ENCODE peak calls at places on chromosomes 5 and 9, in six cellular contexts. One of them, this sample, is unnamed.
A peak's percentile ranks its signal among the peaks of the same experiment; 100 is the strongest.

GRCh38 chr9:111456536-111456935 is 27.6 kb downstream of the ECPAS start:
- ATAC-seq in mucosa of descending colon: peak; percentile 62
- ATAC-seq in activated naive CD8-positive, alpha-beta T cell treated with anti-CD3 and anti-CD28 coated beads, Interleukin-2, amount 50 U/mL, for 24 hours: no peak
- ATAC-seq in activated naive CD4-positive, alpha-beta T cell treated with anti-CD3 and anti-CD28 coated beads, Interleukin-2, amount 50 U/mL, for 72 hours: no peak
- ATAC-seq in HepG2: no peak
- ATAC-seq in K562: peak; percentile 60
- ATAC-seq in this sample: no peak

GRCh38 chr5:58735637-58736036 is 152.8 kb downstream of the RAB3C start:
- ATAC-seq in activated naive CD8-positive, alpha-beta T cell treated with anti-CD3 and anti-CD28 coated beads, Interleukin-2, amount 50 U/mL, for 24 hours: no peak
- ATAC-seq in K562: no peak
- ATAC-seq in HepG2: peak; percentile 70
- ATAC-seq in mucosa of descending colon: no peak
- ATAC-seq in activated naive CD4-positive, alpha-beta T cell treated with anti-CD3 and anti-CD28 coated beads, Interleukin-2, amount 50 U/mL, for 72 hours: no peak
- ATAC-seq in this sample: peak; percentile 8

GRCh38 chr9:79430599-79430998 is 141.2 kb upstream of the TLE4 start:
- ATAC-seq in HepG2: no peak
- ATAC-seq in activated naive CD4-positive, alpha-beta T cell treated with anti-CD3 and anti-CD28 coated beads, Interleukin-2, amount 50 U/mL, for 72 hours: no peak
- ATAC-seq in activated naive CD8-positive, alpha-beta T cell treated with anti-CD3 and anti-CD28 coated beads, Interleukin-2, amount 50 U/mL, for 24 hours: no peak
- ATAC-seq in mucosa of descending colon: no peak
- ATAC-seq in K562: no peak
- ATAC-seq in this sample: no peak

GRCh38 chr5:39274388-39275085 is 55.2 kb upstream of the FYB1 start:
- ATAC-seq in HepG2: no peak
- ATAC-seq in activated naive CD8-positive, alpha-beta T cell treated with anti-CD3 and anti-CD28 coated beads, Interleukin-2, amount 50 U/mL, for 24 hours: peak; percentile 48
- ATAC-seq in mucosa of descending colon: peak; percentile 77
- ATAC-seq in activated naive CD4-positive, alpha-beta T cell treated with anti-CD3 and anti-CD28 coated beads, Interleukin-2, amount 50 U/mL, for 72 hours: peak; percentile 68
- ATAC-seq in K562: no peak
- ATAC-seq in this sample: peak; percentile 63

GRCh38 chr9:108184009-108184408 is 671.8 kb downstream of the ACTL7B start:
- ATAC-seq in HepG2: no peak
- ATAC-seq in activated naive CD8-positive, alpha-beta T cell treated with anti-CD3 and anti-CD28 coated beads, Interleukin-2, amount 50 U/mL, for 24 hours: no peak
- ATAC-seq in K562: no peak
- ATAC-seq in activated naive CD4-positive, alpha-beta T cell treated with anti-CD3 and anti-CD28 coated beads, Interleukin-2, amount 50 U/mL, for 72 hours: no peak
- ATAC-seq in mucosa of descending colon: no peak
- ATAC-seq in this sample: no peak

GRCh38 chr9:136943291-136944093 is 1.0 kb downstream of the FBXW5 start:
- ATAC-seq in mucosa of descending colon: peak; percentile 24
- ATAC-seq in K562: peak; percentile 36
- ATAC-seq in activated naive CD8-positive, alpha-beta T cell treated with anti-CD3 and anti-CD28 coated beads, Interleukin-2, amount 50 U/mL, for 24 hours: peak; percentile 4
- ATAC-seq in HepG2: peak; percentile 2
- ATAC-seq in activated naive CD4-positive, alpha-beta T cell treated with anti-CD3 and anti-CD28 coated beads, Interleukin-2, amount 50 U/mL, for 72 hours: peak; percentile 43
- ATAC-seq in this sample: peak; percentile 9

GRCh38 chr5:39411051-39411450 is 13.7 kb downstream of the DAB2 start:
- ATAC-seq in activated naive CD8-positive, alpha-beta T cell treated with anti-CD3 and anti-CD28 coated beads, Interleukin-2, amount 50 U/mL, for 24 hours: no peak
- ATAC-seq in HepG2: no peak
- ATAC-seq in activated naive CD4-positive, alpha-beta T cell treated with anti-CD3 and anti-CD28 coated beads, Interleukin-2, amount 50 U/mL, for 72 hours: no peak
- ATAC-seq in K562: no peak
- ATAC-seq in mucosa of descending colon: peak; percentile 43
- ATAC-seq in this sample: no peak

GRCh38 chr9:128317629-128318028 is 4.6 kb downstream of the TRUB2 start:
- ATAC-seq in K562: no peak
- ATAC-seq in activated naive CD4-positive, alpha-beta T cell treated with anti-CD3 and anti-CD28 coated beads, Interleukin-2, amount 50 U/mL, for 72 hours: peak; percentile 18
- ATAC-seq in mucosa of descending colon: no peak
- ATAC-seq in HepG2: no peak
- ATAC-seq in activated naive CD8-positive, alpha-beta T cell treated with anti-CD3 and anti-CD28 coated beads, Interleukin-2, amount 50 U/mL, for 24 hours: no peak
- ATAC-seq in this sample: no peak

GRCh38 chr5:73764996-73765395 is 139.0 kb downstream of the ARHGEF28 start:
- ATAC-seq in activated naive CD4-positive, alpha-beta T cell treated with anti-CD3 and anti-CD28 coated beads, Interleukin-2, amount 50 U/mL, for 72 hours: no peak
- ATAC-seq in K562: no peak
- ATAC-seq in HepG2: no peak
- ATAC-seq in mucosa of descending colon: no peak
- ATAC-seq in activated naive CD8-positive, alpha-beta T cell treated with anti-CD3 and anti-CD28 coated beads, Interleukin-2, amount 50 U/mL, for 24 hours: no peak
- ATAC-seq in this sample: no peak

GRCh38 chr9:95930314-95930713 is 54.8 kb downstream of the ERCC6L2 start:
- ATAC-seq in mucosa of descending colon: no peak
- ATAC-seq in K562: no peak
- ATAC-seq in HepG2: no peak
- ATAC-seq in activated naive CD8-positive, alpha-beta T cell treated with anti-CD3 and anti-CD28 coated beads, Interleukin-2, amount 50 U/mL, for 24 hours: no peak
- ATAC-seq in activated naive CD4-positive, alpha-beta T cell treated with anti-CD3 and anti-CD28 coated beads, Interleukin-2, amount 50 U/mL, for 72 hours: no peak
- ATAC-seq in this sample: no peak

GRCh38 chr5:126414874-126415502 is 8.2 kb upstream of the GRAMD2B start:
- ATAC-seq in mucosa of descending colon: no peak
- ATAC-seq in activated naive CD4-positive, alpha-beta T cell treated with anti-CD3 and anti-CD28 coated beads, Interleukin-2, amount 50 U/mL, for 72 hours: no peak
- ATAC-seq in HepG2: no peak
- ATAC-seq in activated naive CD8-positive, alpha-beta T cell treated with anti-CD3 and anti-CD28 coated beads, Interleukin-2, amount 50 U/mL, for 24 hours: no peak
- ATAC-seq in K562: no peak
- ATAC-seq in this sample: no peak

This sample was measured in stimulated activated memory B cell treated with anti-CD40 and anti-IgM and Interleukin-4, amounts not matched to agents 10 μg/mL and 1 μg/mL and 100 μg/mL, for 72 hours.